ENCODE peak calls at places on chromosomes 7 and 10, in ten cellular contexts. X is endothelial cell; H is Calu3; W is HFFc6; N is fibroblast of the aortic adventitia; U is HCT116; R is glutamatergic neuron; P is cardiac muscle cell; A is transverse colon; K is CD4-positive, alpha-beta T cell. Z is an unnamed sample.
A peak's percentile ranks its signal among the peaks of the same experiment; 100 is the strongest.

GRCh38 chr7:117183729-117184128 is 139.1 kb downstream of the WNT2 start:
- DNase-seq in X (no peak), H (no peak), W (no peak), N (no peak), U (no peak), R (no peak), P (no peak), A (no peak), K (no peak), Z (no peak)

GRCh38 chr10:101563007-101563406 is 25.1 kb downstream of the POLL start:
- DNase-seq in X (no peak), H (no peak), W (no peak), N (no peak), U (no peak), R (no peak), P (no peak), A (no peak), K (no peak), Z (peak; percentile 48)

GRCh38 chr10:29532256-29532878 is 102.4 kb downstream of the SVIL start:
- DNase-seq in X (no peak), H (no peak), W (no peak), N (no peak), U (no peak), R (no peak), P (no peak), A (no peak), K (no peak), Z (peak; percentile 64)

GRCh38 chr7:123757095-123757494 is 8.3 kb upstream of the WASL start:
- DNase-seq in X (no peak), H (no peak), W (peak; percentile 11), N (no peak), U (no peak), R (no peak), P (no peak), A (no peak), K (no peak), Z (no peak)

GRCh38 chr10:46554166-46554781 is 2.2 kb downstream of the GPRIN2 start:
- DNase-seq in X (no peak), H (no peak), W (no peak), N (no peak), U (no peak), R (no peak), P (no peak), A (no peak), K (no peak), Z (peak; percentile 83)

GRCh38 chr7:63925262-63925625 is 73.4 kb upstream of the ZNF722 start:
- DNase-seq in X (no peak), H (no peak), W (no peak), N (no peak), U (no peak), R (no peak), P (no peak), A (no peak), K (no peak), Z (no peak)

GRCh38 chr7:54877683-54878082 is 118.7 kb upstream of the SEC61G start:
- DNase-seq in X (no peak), H (peak; percentile 43), W (peak; percentile 28), N (no peak), U (peak; percentile 7), R (no peak), P (no peak), A (no peak), K (no peak), Z (no peak)

GRCh38 chr10:119505131-119505551 is 37.4 kb downstream of the RGS10 start:
- DNase-seq in X (no peak), H (no peak), W (no peak), N (no peak), U (no peak), R (no peak), P (no peak), A (peak; percentile 30), K (no peak), Z (no peak)

GRCh38 chr7:100687261-100687660 is 6.8 kb downstream of the GIGYF1 start:
- DNase-seq in X (no peak), H (no peak), W (no peak), N (no peak), U (no peak), R (no peak), P (no peak), A (no peak), K (no peak), Z (no peak)

GRCh38 chr7:100687740-100688592 is 6.1 kb downstream of the GIGYF1 start:
- DNase-seq in X (no peak), H (no peak), W (peak; percentile 52), N (no peak), U (no peak), R (no peak), P (no peak), A (no peak), K (no peak), Z (no peak)

GRCh38 chr7:100688593-100688860 is 5.5 kb downstream of the GIGYF1 start:
- DNase-seq in X (no peak), H (no peak), W (no peak), N (no peak), U (no peak), R (no peak), P (no peak), A (no peak), K (no peak), Z (no peak)

GRCh38 chr7:100691676-100692577 is 2.1 kb downstream of the GIGYF1 start:
- DNase-seq in X (peak; percentile 85), H (peak; percentile 74), W (peak; percentile 48), N (peak; percentile 71), U (no peak), R (peak; percentile 90), P (peak; percentile 90), A (peak; percentile 82), K (peak; percentile 71), Z (peak; percentile 92)

DNA sequence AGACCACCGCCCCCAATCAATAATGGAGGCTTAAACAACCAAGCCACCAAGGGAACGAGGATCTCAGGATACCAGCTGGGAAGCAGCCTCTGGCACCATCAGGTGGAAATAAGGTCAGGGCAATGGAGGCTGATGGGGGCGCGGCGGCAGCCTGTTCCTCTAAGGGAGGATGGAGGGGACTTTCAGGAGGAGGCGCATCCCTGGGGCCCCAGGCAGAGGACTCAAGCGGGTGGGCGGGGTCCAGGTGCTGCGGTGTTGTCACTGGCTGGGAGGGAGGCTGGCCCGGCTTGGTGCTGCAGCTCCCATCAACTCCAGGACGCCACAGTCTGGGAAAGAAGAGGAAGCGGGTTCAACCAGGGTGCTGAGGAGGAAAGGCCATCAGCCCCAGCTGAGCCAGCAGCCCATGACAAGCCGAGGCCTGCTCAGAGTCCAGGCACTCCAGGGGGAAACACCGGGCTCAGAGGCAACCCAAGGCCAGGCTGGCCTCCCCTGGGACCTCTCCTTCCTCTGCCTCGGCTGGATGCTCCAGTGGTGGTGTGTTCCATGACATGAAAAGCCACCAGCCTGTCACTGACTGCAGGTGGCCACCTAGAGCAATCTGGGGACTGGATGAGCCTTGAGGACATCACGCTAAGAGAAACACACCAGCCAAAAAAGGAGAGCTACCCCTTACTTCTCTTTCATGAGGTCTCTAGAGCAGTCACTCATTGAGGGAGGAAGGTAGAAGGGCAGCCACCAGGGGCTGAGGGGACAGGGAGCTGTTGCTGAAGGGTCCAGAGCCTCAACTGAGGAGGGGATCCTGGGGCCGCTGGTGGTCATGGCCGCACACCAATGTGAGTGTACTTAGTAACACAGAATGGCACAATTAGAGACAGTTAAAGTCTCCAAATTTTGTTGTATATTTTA is 4.6 kb downstream of the GIGYF1 start:
- DNase-seq in X (no peak), H (no peak), W (no peak), N (no peak), U (no peak), R (no peak), P (no peak), A (no peak), K (no peak), Z (no peak)
- TF ChIP-seq CTCF in X (no peak), H (no peak), W (peak; percentile 26), N (no peak), U (no peak), R (no peak), P (no peak), A (no peak), K (no peak), Z (no peak)

GRCh38 chr10:73734028-73734720 is 10.0 kb upstream of the SEC24C start:
- DNase-seq in X (no peak), H (no peak), W (no peak), N (no peak), U (no peak), R (no peak), P (no peak), A (no peak), K (no peak), Z (no peak)

GRCh38 chr10:73732931-73733623 is 11.1 kb upstream of the SEC24C start:
- DNase-seq in X (no peak), H (no peak), W (no peak), N (no peak), U (no peak), R (peak; percentile 28), P (no peak), A (no peak), K (no peak), Z (no peak)

GRCh38 chr10:73732426-73732825 is 11.7 kb upstream of the SEC24C start:
- DNase-seq in X (no peak), H (no peak), W (no peak), N (no peak), U (no peak), R (no peak), P (no peak), A (no peak), K (no peak), Z (no peak)

GRCh38 chr10:73730153-73730906 is 13.8 kb upstream of the SEC24C start:
- DNase-seq in X (peak; percentile 83), H (peak; percentile 96), W (peak; percentile 91), N (peak; percentile 91), U (peak; percentile 87), R (peak; percentile 93), P (peak; percentile 92), A (peak; percentile 91), K (peak; percentile 86), Z (peak; percentile 96)

GRCh38 chr10:73731588-73732375 is 12.4 kb upstream of the SEC24C start:
- DNase-seq in X (no peak), H (no peak), W (no peak), N (no peak), U (no peak), R (peak; percentile 18), P (no peak), A (no peak), K (no peak), Z (no peak)
- TF ChIP-seq CTCF in X (no peak), H (no peak), W (no peak), N (no peak), U (no peak), R (no peak), P (no peak), A (no peak), K (no peak), Z (no peak)

DNA sequence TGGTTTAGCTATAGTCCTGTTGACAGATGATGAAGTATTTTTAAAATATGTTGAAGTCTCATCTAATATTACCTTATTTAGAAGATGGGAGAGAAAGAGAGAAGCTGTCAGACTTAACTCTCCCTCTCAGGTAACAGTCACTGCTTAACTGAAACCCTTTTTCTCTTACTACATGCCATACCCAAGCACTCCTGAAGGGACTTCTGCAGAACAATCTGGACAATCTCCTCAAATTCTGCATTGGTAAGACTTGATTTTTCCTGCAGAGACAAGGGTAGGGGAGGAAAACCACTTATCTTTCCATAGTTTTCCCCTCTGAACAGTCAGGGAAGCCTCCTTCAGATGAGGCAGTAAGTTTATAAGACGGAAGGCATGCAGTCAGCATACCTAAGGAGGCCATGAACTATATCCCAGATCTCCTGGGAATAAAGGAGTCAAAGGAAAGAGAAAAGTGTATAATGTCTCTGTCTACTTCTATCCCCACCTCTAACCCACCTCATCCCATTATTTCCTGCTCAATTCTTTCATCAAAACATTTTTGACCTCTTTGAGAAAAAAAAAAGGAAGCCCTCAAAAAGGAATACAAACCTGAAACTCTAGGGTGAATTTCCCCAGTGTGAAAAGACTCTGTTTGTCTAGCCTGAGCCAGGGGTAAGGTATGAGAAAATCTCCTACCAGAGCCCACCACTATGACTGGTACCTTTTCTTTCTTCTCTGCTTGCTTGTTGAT is 9.4 kb downstream of the ZCWPW1 start:
- DNase-seq in X (no peak), H (no peak), W (no peak), N (no peak), U (no peak), R (no peak), P (no peak), A (no peak), K (no peak), Z (no peak)
- TF ChIP-seq CTCF in X (no peak), H (no peak), W (peak; percentile 28), N (peak; percentile 25), U (no peak), R (peak; percentile 18), P (no peak), A (no peak), K (no peak), Z (no peak)

GRCh38 chr7:66493235-66494181 is 135.2 kb upstream of the KCTD7 start:
- DNase-seq in X (peak; percentile 97), H (peak; percentile 91), W (peak; percentile 96), N (peak; percentile 97), U (peak; percentile 95), R (peak; percentile 99), P (peak; percentile 99), A (peak; percentile 98), K (peak; percentile 91), Z (peak; percentile 99)
- TF ChIP-seq CTCF in X (no peak), H (no peak), W (peak; percentile 47), N (peak; percentile 49), U (no peak), R (no peak), P (peak; percentile 15), A (peak; percentile 80), K (no peak), Z (peak; percentile 19)